ENCODE peak calls at places on chromosome X, in four cellular contexts. N is endodermal cell, E is astrocyte of the spinal cord, G is substantia nigra. D is an unnamed sample.
A peak's percentile ranks its signal among the peaks of the same experiment; 100 is the strongest.

GRCh38 chrX:49191033-49191871 is 5.1 kb upstream of the PRICKLE3 start:
- DNase-seq in G (peak; percentile 86), N (peak; percentile 95), E (peak; percentile 99), D (peak; percentile 79)

GRCh38 chrX:39759526-39760224 is 338.1 kb downstream of the BCOR start:
- DNase-seq in N (peak; percentile 77), E (peak; percentile 90), G (peak; percentile 4), D (no peak)

GRCh38 chrX:154327026-154327820 is 31.6 kb downstream of the TKTL1 start:
- DNase-seq in E (peak; percentile 16), N (no peak), G (no peak), D (no peak)

GRCh38 chrX:124502144-124502543 is 155.8 kb downstream of the SH2D1A start:
- DNase-seq in G (no peak), N (no peak), E (no peak), D (no peak)

GRCh38 chrX:83845397-83845796 is 15.5 kb upstream of the CYLC1 start:
- DNase-seq in G (no peak), N (peak; percentile 57), E (peak; percentile 2), D (peak; percentile 0)

GRCh38 chrX:96244955-96245354 is 439.7 kb upstream of the DIAPH2 start:
- DNase-seq in E (no peak), G (no peak), N (no peak), D (no peak)

GRCh38 chrX:30824275-30824674 is 64.8 kb downstream of the TAB3 start:
- DNase-seq in E (no peak), G (no peak), N (no peak), D (no peak)

GRCh38 chrX:97016106-97016505 is 132.4 kb downstream of the RPA4 start:
- DNase-seq in N (no peak), E (no peak), G (no peak), D (no peak)

GRCh38 chrX:114584434-114584943 is 603 bp downstream of the HTR2C start:
- DNase-seq in G (no peak), N (peak; percentile 86), E (no peak), D (no peak)